ENCODE peak calls at places on chromosome 15, in seven cellular contexts. B, Y, A, G, E, W and D are unnamed samples.

GRCh38 chr15:100902436-100903190 is 16.5 kb upstream of the LRRK1 start:
- DNase-seq in B (peak; percentile 85), Y (no peak), A (peak; percentile 85), G (peak; percentile 87), E (no peak), W (peak; percentile 96), D (peak; percentile 75)

GRCh38 chr15:101256756-101257155 is 4.9 kb upstream of the CHSY1 start:
- DNase-seq in B (no peak), Y (no peak), A (no peak), G (no peak), E (no peak), W (no peak), D (no peak)

GRCh38 chr15:42072141-42072685 is 22.1 kb downstream of the PLA2G4D start:
- DNase-seq in B (no peak), Y (no peak), A (no peak), G (no peak), E (no peak), W (no peak), D (no peak)

GRCh38 chr15:99998661-99999101 is 265.4 kb upstream of the LYSMD4 start:
- DNase-seq in B (no peak), Y (no peak), A (no peak), G (no peak), E (no peak), W (no peak), D (no peak)

GRCh38 chr15:71282086-71282485 is 166.8 kb downstream of the THSD4 start:
- DNase-seq in B (no peak), Y (no peak), A (no peak), G (no peak), E (no peak), W (peak; percentile 89), D (no peak)

GRCh38 chr15:99994849-99995248 is 261.6 kb upstream of the LYSMD4 start:
- DNase-seq in B (no peak), Y (peak; percentile 85), A (no peak), G (no peak), E (no peak), W (no peak), D (no peak)

GRCh38 chr15:49606594-49606993 is 14.0 kb downstream of the FAM227B start:
- DNase-seq in B (no peak), Y (no peak), A (no peak), G (no peak), E (no peak), W (peak; percentile 11), D (no peak)

GRCh38 chr15:101159096-101159935 is 92.5 kb downstream of the CHSY1 start:
- DNase-seq in B (no peak), Y (no peak), A (no peak), G (no peak), E (no peak), W (peak; percentile 31), D (no peak)

GRCh38 chr15:55344206-55344605 is 25.2 kb downstream of the PIGB start:
- DNase-seq in B (no peak), Y (peak; percentile 34), A (no peak), G (no peak), E (no peak), W (peak; percentile 7), D (peak; percentile 71)

GRCh38 chr15:60720493-60721231 is 241.7 kb upstream of the ICE2 start:
- DNase-seq in B (no peak), Y (no peak), A (no peak), G (no peak), E (no peak), W (no peak), D (no peak)

GRCh38 chr15:97706059-97706458 is 254.4 kb upstream of the ARRDC4 start:
- DNase-seq in B (no peak), Y (no peak), A (no peak), G (no peak), E (no peak), W (no peak), D (no peak)

GRCh38 chr15:90191795-90192494 is 9.2 kb upstream of the SEMA4B start:
- DNase-seq in B (peak; percentile 89), Y (no peak), A (peak; percentile 63), G (peak; percentile 94), E (no peak), W (peak; percentile 77), D (peak; percentile 50)
- H3K4me1 ChIP-seq in B (peaks cover 10% of the 10 kb centered on the region), Y (peaks cover 9% of the 10 kb centered on the region), A (peaks cover 38% of the 10 kb centered on the region), G (peaks cover 45% of the 10 kb centered on the region), E (peaks cover 55% of the 10 kb centered on the region), W (peaks cover 7% of the 10 kb centered on the region), D (peaks cover 23% of the 10 kb centered on the region)

DNA sequence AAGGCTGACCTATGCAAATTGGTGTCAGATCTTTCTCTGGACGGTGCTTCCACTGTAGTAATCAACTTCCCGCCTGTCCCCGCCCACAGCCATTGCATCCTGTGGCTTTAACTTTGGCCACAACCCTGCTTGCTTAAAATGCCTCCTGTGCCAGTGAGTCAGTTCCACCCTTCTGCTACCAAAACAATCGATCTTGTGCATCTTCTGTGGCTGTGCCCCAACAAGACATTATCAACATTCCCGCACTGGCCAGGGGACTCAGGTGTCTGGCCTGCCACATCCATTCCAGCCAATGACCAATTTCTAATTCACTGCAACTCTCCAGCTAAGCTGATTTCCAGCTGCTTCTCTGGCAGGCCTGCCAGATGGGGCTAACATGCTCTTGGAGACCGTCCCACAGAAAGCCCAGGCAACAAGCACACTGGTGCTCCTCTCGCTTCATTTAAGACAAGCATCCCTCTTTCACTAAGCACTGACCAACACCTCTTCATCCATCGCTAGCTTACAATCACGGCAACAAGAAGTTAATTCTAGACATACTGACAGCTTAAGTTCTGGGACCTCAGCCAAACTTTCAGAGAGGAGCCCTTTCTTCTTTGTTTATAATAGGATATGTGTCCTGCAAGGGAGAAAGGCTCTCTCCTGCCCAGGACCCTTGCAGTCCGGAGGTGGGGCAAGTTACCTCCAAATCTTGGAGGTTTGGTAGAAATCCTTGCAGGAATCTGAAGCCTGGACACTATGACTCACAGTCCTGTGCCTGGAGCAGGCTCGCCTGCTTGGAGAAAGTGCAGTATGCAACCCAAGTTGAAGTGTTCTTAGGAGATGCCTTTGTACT is 6.7 kb downstream of the CA12 start:
- DNase-seq in B (no peak), Y (no peak), A (peak; percentile 22), G (no peak), E (no peak), W (peak; percentile 83), D (no peak)
- H3K4me3 ChIP-seq in B (no peak overlapping the region), Y (no peak overlapping the region), A (no peak overlapping the region), G (no peak overlapping the region), E (peak overlapping the region; percentile 2), W (no peak overlapping the region), D (no peak overlapping the region)

DNA sequence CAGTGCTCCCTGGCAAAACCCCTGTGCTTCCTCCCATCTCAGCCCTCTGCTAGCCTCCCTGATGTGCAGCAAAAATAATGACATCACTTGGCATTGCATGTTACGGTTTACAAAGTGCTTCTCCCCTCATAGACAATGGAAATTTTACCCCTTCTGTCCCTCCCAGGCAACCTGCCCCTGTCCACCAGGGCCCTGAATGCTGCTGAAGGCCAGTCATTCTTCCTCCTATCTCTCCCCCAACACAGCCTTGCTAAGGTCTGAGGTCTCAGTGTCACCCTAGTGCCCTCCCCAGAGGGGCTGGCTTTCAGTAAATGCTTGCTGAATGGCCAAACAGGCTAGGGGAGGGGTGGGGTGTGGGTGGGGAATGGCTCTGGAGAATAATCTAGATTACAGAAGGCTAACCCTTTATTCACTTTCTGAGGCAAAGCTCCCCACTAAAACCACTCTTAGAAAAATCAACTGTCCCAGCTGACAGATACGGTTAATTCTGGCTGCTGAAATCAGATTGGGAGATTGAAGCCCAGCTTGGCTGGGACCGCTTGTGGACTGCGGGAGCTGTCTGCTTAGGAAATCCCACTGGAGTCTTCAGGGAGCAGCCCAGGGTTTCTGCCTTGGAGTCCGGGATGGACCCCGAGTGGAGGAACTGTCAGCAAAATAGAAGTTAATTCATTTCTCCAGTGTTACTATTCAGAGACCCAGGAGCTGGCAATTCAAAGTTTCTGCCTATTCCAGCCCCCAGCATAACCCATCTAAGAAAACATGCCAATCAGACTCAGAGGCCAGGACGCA is 22.9 kb downstream of the ANP32A start:
- DNase-seq in B (peak; percentile 75), Y (no peak), A (peak; percentile 52), G (no peak), E (no peak), W (no peak), D (no peak)
- H3K4me1 ChIP-seq in B (peaks cover 46% of the 10 kb centered on the region), Y (peaks cover 48% of the 10 kb centered on the region), A (peaks cover 97% of the 10 kb centered on the region), G (peaks cover 50% of the 10 kb centered on the region), E (peaks cover 17% of the 10 kb centered on the region), W (peaks cover 56% of the 10 kb centered on the region), D (peaks cover 49% of the 10 kb centered on the region)

DNA sequence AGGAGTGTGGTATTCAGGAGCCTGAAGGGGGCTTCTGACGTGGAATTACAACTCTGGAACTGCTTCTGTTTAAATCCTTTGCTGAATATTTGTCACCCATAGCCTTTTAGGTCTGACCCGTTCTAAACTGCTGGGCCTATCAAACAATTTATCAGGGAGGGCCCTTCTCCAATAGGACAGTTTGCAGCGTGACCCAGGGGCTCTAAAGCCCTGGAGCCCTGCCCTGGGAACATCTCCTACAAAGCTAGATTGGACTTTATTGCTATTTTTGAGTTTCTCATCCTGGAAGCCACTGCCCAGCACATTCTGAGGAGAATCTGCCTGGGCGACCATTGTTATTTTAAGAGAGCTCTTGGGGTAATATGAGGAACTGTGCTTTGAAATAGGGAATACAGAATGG is 35.5 kb downstream of the KLF13 start:
- DNase-seq in B (no peak), Y (no peak), A (no peak), G (no peak), E (no peak), W (no peak), D (no peak)
- H3K4me3 ChIP-seq in B (no peak overlapping the region), Y (no peak overlapping the region), A (no peak overlapping the region), G (no peak overlapping the region), E (no peak overlapping the region), W (no peak overlapping the region), D (no peak overlapping the region)

GRCh38 chr15:62503451-62503850 is 338.4 kb upstream of the C2CD4B start:
- DNase-seq in B (no peak), Y (no peak), A (peak; percentile 43), G (no peak), E (no peak), W (peak; percentile 82), D (no peak)
- H3K4me1 ChIP-seq in B (peaks cover 17% of the 10 kb centered on the region), Y (peaks cover 13% of the 10 kb centered on the region), A (peaks cover 63% of the 10 kb centered on the region), G (peaks cover 4% of the 10 kb centered on the region), E (peaks cover 46% of the 10 kb centered on the region), W (peaks cover 64% of the 10 kb centered on the region), D (peaks cover 38% of the 10 kb centered on the region)

GRCh38 chr15:75713338-75713895 is 769 bp upstream of the CSPG4 start:
- DNase-seq in B (peak; percentile 71), Y (no peak), A (peak; percentile 62), G (no peak), E (no peak), W (peak; percentile 65), D (no peak)

GRCh38 chr15:75714195-75714594 is 1.5 kb upstream of the CSPG4 start:
- DNase-seq in B (no peak), Y (no peak), A (no peak), G (no peak), E (no peak), W (no peak), D (no peak)

GRCh38 chr15:75718326-75718725 is 5.7 kb upstream of the CSPG4 start:
- DNase-seq in B (peak; percentile 44), Y (no peak), A (no peak), G (no peak), E (no peak), W (peak; percentile 68), D (no peak)

DNA sequence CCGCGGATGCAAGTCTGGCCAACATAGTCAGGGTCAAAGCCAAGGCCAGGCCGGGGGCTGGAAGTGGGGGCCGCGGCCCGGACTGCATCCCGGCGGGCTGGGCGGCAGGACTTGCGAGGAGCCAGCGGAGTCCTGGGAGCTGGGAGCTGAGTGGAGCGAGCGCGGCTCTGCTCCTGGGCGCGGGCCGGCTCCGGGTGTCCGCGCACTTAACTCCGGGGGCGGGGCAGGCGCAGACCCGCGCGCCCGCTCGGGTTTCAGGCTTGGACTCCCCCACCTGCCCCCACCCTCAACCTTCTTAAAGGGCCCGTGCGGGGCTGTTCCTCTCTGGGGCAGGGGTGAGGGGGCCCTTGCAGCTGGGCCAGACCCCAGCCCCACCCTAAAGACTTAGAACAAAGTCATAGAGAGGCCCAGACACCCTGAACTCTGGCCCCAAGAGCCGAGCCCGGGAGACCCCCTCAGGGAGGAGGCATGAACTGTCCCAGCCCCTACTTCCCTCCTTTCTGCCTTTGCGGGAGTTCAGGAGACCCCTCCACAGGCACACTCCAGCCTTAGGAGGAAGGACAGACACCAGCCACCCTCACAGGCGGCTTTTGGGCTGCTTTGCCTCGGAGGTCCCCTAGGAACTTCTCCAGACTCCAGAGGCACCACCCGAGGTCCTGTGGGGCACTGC is at the start of gene CSPG4:
- DNase-seq in B (peak; percentile 91), Y (peak; percentile 75), A (peak; percentile 70), G (peak; percentile 57), E (no peak), W (peak; percentile 76), D (no peak)
- H3K4me3 ChIP-seq in B (peak within 1 kb of the TSS; percentile 53), Y (peak within 1 kb of the TSS; percentile 38), A (peak within 1 kb of the TSS; percentile 86), G (no peak within 1 kb of the TSS), E (no peak within 1 kb of the TSS), W (peak within 1 kb of the TSS; percentile 30), D (peak within 1 kb of the TSS; percentile 44)